ENCODE peak calls at places on chromosomes 12 and 14, in five cellular contexts. G is epithelial cell of esophagus, N is DND-41, H is bronchial epithelial cell, F is right lobe of liver. A is an unnamed sample.

GRCh38 chr12:101793401-101793800 is 37.4 kb downstream of the GNPTAB start:
- DNase-seq in G (peak; percentile 4), N (no peak), H (peak; percentile 6), F (no peak), A (no peak)

GRCh38 chr12:39499296-39499695 is 56.4 kb upstream of the KIF21A start:
- DNase-seq in G (peak; percentile 88), N (no peak), H (peak; percentile 95), F (no peak), A (no peak)

GRCh38 chr14:36281309-36281708 is 39.1 kb downstream of the MBIP start:
- DNase-seq in G (no peak), N (no peak), H (no peak), F (no peak), A (no peak)

GRCh38 chr12:128269108-128269713 is 2.2 kb downstream of the TMEM132C start:
- DNase-seq in G (no peak), N (no peak), H (no peak), F (no peak), A (no peak)

GRCh38 chr12:118633071-118633470 is 256.7 kb downstream of the SUDS3 start:
- DNase-seq in G (no peak), N (peak; percentile 13), H (no peak), F (no peak), A (no peak)

GRCh38 chr12:103626498-103626897 is 39.4 kb downstream of the STAB2 start:
- DNase-seq in G (peak; percentile 19), N (no peak), H (peak; percentile 67), F (peak; percentile 67), A (no peak)

GRCh38 chr14:63857467-63858030 is 4.7 kb downstream of the SYNE2 start:
- DNase-seq in G (peak; percentile 77), N (no peak), H (peak; percentile 84), F (no peak), A (peak; percentile 37)

GRCh38 chr12:130571089-130571488 is 145.0 kb downstream of the RIMBP2 start:
- DNase-seq in G (no peak), N (peak; percentile 85), H (no peak), F (no peak), A (no peak)

GRCh38 chr12:80979821-80980220 is 42.1 kb upstream of the LIN7A start:
- DNase-seq in G (peak; percentile 11), N (no peak), H (peak; percentile 19), F (no peak), A (no peak)

GRCh38 chr14:95063391-95063790 is 93.9 kb downstream of the DICER1 start:
- DNase-seq in G (no peak), N (no peak), H (no peak), F (no peak), A (no peak)

GRCh38 chr14:75069021-75069810 is at the start of gene ZC2HC1C:
- DNase-seq in G (peak; percentile 77), N (no peak), H (peak; percentile 78), F (peak; percentile 97), A (peak; percentile 25)

GRCh38 chr14:105861985-105862465 is 335.6 kb downstream of the TMEM121 start:
- DNase-seq in G (no peak), N (peak; percentile 66), H (no peak), F (no peak), A (peak; percentile 53)

GRCh38 chr12:24901975-24902461 is 46.9 kb downstream of the BCAT1 start:
- DNase-seq in G (peak; percentile 41), N (peak; percentile 33), H (no peak), F (no peak), A (no peak)

GRCh38 chr12:124032265-124032886 is 59.4 kb downstream of the ZNF664 start:
- DNase-seq in G (peak; percentile 69), N (peak; percentile 47), H (peak; percentile 44), F (peak; percentile 56), A (no peak)

GRCh38 chr12:111445311-111446043 is 39.8 kb downstream of the SH2B3 start:
- DNase-seq in G (no peak), N (no peak), H (no peak), F (peak; percentile 46), A (no peak)

GRCh38 chr12:52258335-52258901 is 16.0 kb upstream of the KRT86 start:
- DNase-seq in G (no peak), N (no peak), H (no peak), F (no peak), A (no peak)
- H3K4me3 ChIP-seq in G (no peak overlapping the region), N (no peak overlapping the region), H (no peak overlapping the region), F (no peak overlapping the region), A (no peak overlapping the region)

GRCh38 chr14:24431569-24432258 is 2.0 kb downstream of the KHNYN start:
- DNase-seq in G (peak; percentile 96), N (peak; percentile 90), H (peak; percentile 86), F (peak; percentile 91), A (peak; percentile 81)
- H3K4me3 ChIP-seq in G (peak overlapping the region; percentile 76), N (peak overlapping the region; percentile 93), H (peak overlapping the region; percentile 5), F (peak overlapping the region; percentile 61), A (peak overlapping the region; percentile 82)

DNA sequence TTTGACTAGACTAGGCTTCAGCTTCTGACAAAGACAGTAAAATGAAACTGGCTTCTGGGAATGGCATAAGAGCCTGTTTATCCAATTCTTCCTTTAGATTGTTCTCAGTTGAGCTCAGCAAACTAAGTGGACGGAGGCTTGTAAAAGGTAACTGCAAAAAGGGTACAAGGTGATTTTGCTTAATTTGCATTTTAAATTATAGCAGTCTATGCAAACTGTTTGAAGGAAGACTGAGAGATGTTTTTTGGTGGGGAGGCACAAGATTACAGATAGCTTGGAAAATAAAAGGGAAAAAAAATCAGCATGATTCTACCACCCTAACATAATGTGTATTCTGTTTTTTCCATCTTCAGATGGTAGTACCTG is 5.0 kb downstream of the SUSD6 start:
- DNase-seq in G (no peak), N (no peak), H (no peak), F (no peak), A (no peak)
- H3K4me3 ChIP-seq in G (peak overlapping the region; percentile 4), N (peak overlapping the region; percentile 1), H (no peak overlapping the region), F (no peak overlapping the region), A (peak overlapping the region; percentile 57)

GRCh38 chr12:100163416-100164152 is 20.9 kb upstream of the BLTP3B start:
- DNase-seq in G (peak; percentile 77), N (peak; percentile 81), H (peak; percentile 51), F (peak; percentile 86), A (peak; percentile 55)
- H3K4me3 ChIP-seq in G (no peak overlapping the region), N (peak overlapping the region; percentile 27), H (no peak overlapping the region), F (no peak overlapping the region), A (no peak overlapping the region)

DNA sequence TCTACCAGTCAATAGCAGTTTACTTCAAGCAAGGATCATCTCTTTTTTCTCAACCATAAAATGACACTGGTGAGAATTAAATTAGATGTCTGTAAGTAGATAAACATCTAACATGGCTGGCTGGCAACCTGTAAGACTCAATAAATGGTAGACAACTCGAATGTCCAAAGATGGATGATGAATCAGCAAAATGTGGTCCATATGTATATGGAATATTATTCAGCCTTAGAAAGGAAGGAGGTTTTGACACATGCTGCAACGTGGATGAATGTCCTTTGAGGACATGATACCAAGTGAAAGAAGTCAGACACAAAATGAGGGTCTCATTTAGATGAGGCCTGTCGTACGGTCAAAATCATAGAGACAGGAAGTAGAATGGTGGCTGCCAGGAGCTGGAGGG is 46.2 kb downstream of the SPRING1 start:
- DNase-seq in G (no peak), N (no peak), H (no peak), F (no peak), A (no peak)
- H3K4me3 ChIP-seq in G (no peak overlapping the region), N (no peak overlapping the region), H (no peak overlapping the region), F (no peak overlapping the region), A (no peak overlapping the region)